ENCODE peak calls at places on chromosomes 13 and 19, in four cellular contexts. One of them, this sample, is unnamed.

GRCh38 chr19:52946322-52947310 is 16.1 kb downstream of the ZNF816 start:
- DNase-seq in pancreas: no peak
- DNase-seq in retinal pigment epithelial cell: no peak
- DNase-seq in fibroblast of the aortic adventitia: no peak
- DNase-seq in this sample: peak

GRCh38 chr13:84940801-84941200 is 858.4 kb downstream of the SLITRK6 start:
- DNase-seq in pancreas: no peak
- DNase-seq in retinal pigment epithelial cell: no peak
- DNase-seq in fibroblast of the aortic adventitia: no peak
- DNase-seq in this sample: no peak

GRCh38 chr13:108060111-108060510 is 155.2 kb downstream of the LIG4 start:
- DNase-seq in pancreas: no peak
- DNase-seq in retinal pigment epithelial cell: no peak
- DNase-seq in fibroblast of the aortic adventitia: no peak
- DNase-seq in this sample: no peak

GRCh38 chr13:93515267-93515666 is 288.7 kb downstream of the GPC6 start:
- DNase-seq in pancreas: no peak
- DNase-seq in retinal pigment epithelial cell: no peak
- DNase-seq in fibroblast of the aortic adventitia: no peak
- DNase-seq in this sample: no peak

GRCh38 chr19:5035817-5036732 is 67.2 kb downstream of the KDM4B start:
- DNase-seq in pancreas: no peak
- DNase-seq in retinal pigment epithelial cell: no peak
- DNase-seq in fibroblast of the aortic adventitia: no peak
- DNase-seq in this sample: no peak

GRCh38 chr13:63855457-63856118 is 2439.9 kb upstream of the PCDH20 start:
- DNase-seq in pancreas: no peak
- DNase-seq in retinal pigment epithelial cell: no peak
- DNase-seq in fibroblast of the aortic adventitia: no peak
- DNase-seq in this sample: no peak

GRCh38 chr19:54211214-54211613 is 10.6 kb downstream of the RPS9 start:
- DNase-seq in pancreas: no peak
- DNase-seq in retinal pigment epithelial cell: no peak
- DNase-seq in fibroblast of the aortic adventitia: no peak
- DNase-seq in this sample: no peak

GRCh38 chr13:114067381-114067885 is 65.0 kb downstream of the RASA3 start:
- DNase-seq in pancreas: peak
- DNase-seq in retinal pigment epithelial cell: no peak
- DNase-seq in fibroblast of the aortic adventitia: peak
- DNase-seq in this sample: peak

GRCh38 chr19:38321646-38322323 is 2.1 kb downstream of the KCNK6 start:
- DNase-seq in pancreas: no peak
- DNase-seq in retinal pigment epithelial cell: no peak
- DNase-seq in fibroblast of the aortic adventitia: peak
- DNase-seq in this sample: no peak

GRCh38 chr19:9165256-9165655 is 13.5 kb upstream of the OR7D2 start:
- DNase-seq in pancreas: no peak
- DNase-seq in retinal pigment epithelial cell: no peak
- DNase-seq in fibroblast of the aortic adventitia: no peak
- DNase-seq in this sample: peak

GRCh38 chr13:70502944-70503343 is 394.7 kb upstream of the KLHL1 start:
- DNase-seq in pancreas: no peak
- DNase-seq in retinal pigment epithelial cell: no peak
- DNase-seq in fibroblast of the aortic adventitia: no peak
- DNase-seq in this sample: no peak

GRCh38 chr13:52851153-52851962 is 2.9 kb upstream of the PCDH8 start:
- DNase-seq in pancreas: peak
- DNase-seq in retinal pigment epithelial cell: no peak
- DNase-seq in fibroblast of the aortic adventitia: peak
- DNase-seq in this sample: peak

GRCh38 chr19:13116282-13117175 is at the start of gene TRMT1:
- DNase-seq in pancreas: peak
- DNase-seq in retinal pigment epithelial cell: peak
- DNase-seq in fibroblast of the aortic adventitia: peak
- DNase-seq in this sample: peak

GRCh38 chr19:13117176-13117771 is 734 bp upstream of the TRMT1 start:
- DNase-seq in pancreas: no peak
- DNase-seq in retinal pigment epithelial cell: no peak
- DNase-seq in fibroblast of the aortic adventitia: no peak
- DNase-seq in this sample: no peak

GRCh38 chr19:13117772-13118423 is at the start of gene NACC1:
- DNase-seq in pancreas: peak
- DNase-seq in retinal pigment epithelial cell: peak
- DNase-seq in fibroblast of the aortic adventitia: peak
- DNase-seq in this sample: peak

GRCh38 chr19:13118424-13119193 is 545 bp downstream of the NACC1 start:
- DNase-seq in pancreas: peak
- DNase-seq in retinal pigment epithelial cell: no peak
- DNase-seq in fibroblast of the aortic adventitia: no peak
- DNase-seq in this sample: no peak

GRCh38 chr19:13115936-13116281 is 631 bp downstream of the TRMT1 start:
- DNase-seq in pancreas: no peak
- DNase-seq in retinal pigment epithelial cell: no peak
- DNase-seq in fibroblast of the aortic adventitia: no peak
- DNase-seq in this sample: peak
- H3K4me3 ChIP-seq in pancreas: peak
- H3K4me3 ChIP-seq in retinal pigment epithelial cell: peak
- H3K4me3 ChIP-seq in fibroblast of the aortic adventitia: peak
- H3K4me3 ChIP-seq in this sample: peak

DNA sequence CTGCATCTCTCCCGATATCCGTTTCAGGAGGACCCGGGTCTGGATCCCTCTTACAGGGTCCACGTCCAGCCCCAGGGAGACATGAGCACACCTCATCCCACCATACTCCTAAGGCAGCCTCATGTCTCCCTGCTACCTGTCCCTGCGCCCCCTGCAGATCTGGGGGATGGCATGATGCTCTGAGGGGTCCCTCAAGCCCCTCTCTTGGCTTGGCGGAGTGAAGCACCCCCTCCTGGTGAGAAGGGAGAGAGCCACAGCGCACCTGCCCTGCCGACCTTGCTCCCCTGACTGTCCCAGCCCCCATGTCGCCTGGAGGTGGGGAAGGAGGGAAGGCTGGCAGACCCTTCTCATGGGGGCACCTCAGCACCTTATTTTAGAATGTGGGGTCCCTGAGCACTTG is 21.5 kb upstream of the ARHGEF7 start:
- DNase-seq in pancreas: no peak
- DNase-seq in retinal pigment epithelial cell: no peak
- DNase-seq in fibroblast of the aortic adventitia: no peak
- DNase-seq in this sample: no peak
- TF ChIP-seq CTCF in pancreas: no peak
- TF ChIP-seq CTCF in retinal pigment epithelial cell: no peak
- TF ChIP-seq CTCF in fibroblast of the aortic adventitia: no peak
- TF ChIP-seq CTCF in this sample: no peak

GRCh38 chr19:18041054-18041453 is 33.1 kb downstream of the ARRDC2 start:
- DNase-seq in pancreas: no peak
- DNase-seq in retinal pigment epithelial cell: no peak
- DNase-seq in fibroblast of the aortic adventitia: no peak
- DNase-seq in this sample: no peak

GRCh38 chr19:18049390-18049789 is 37.3 kb downstream of the IL12RB1 start:
- DNase-seq in pancreas: peak
- DNase-seq in retinal pigment epithelial cell: peak
- DNase-seq in fibroblast of the aortic adventitia: peak
- DNase-seq in this sample: peak

GRCh38 chr19:18044825-18045304 is 36.9 kb downstream of the ARRDC2 start:
- DNase-seq in pancreas: peak
- DNase-seq in retinal pigment epithelial cell: no peak
- DNase-seq in fibroblast of the aortic adventitia: peak
- DNase-seq in this sample: peak

GRCh38 chr19:18046066-18046718 is 38.2 kb downstream of the ARRDC2 start:
- DNase-seq in pancreas: no peak
- DNase-seq in retinal pigment epithelial cell: peak
- DNase-seq in fibroblast of the aortic adventitia: peak
- DNase-seq in this sample: peak

GRCh38 chr19:18045307-18046013 is 37.5 kb downstream of the ARRDC2 start:
- DNase-seq in pancreas: no peak
- DNase-seq in retinal pigment epithelial cell: no peak
- DNase-seq in fibroblast of the aortic adventitia: no peak
- DNase-seq in this sample: no peak
- H3K4me3 ChIP-seq in pancreas: no peak
- H3K4me3 ChIP-seq in retinal pigment epithelial cell: no peak
- H3K4me3 ChIP-seq in fibroblast of the aortic adventitia: peak
- H3K4me3 ChIP-seq in this sample: peak

GRCh38 chr19:33132425-33132824 is 511 bp downstream of the WDR88 start:
- DNase-seq in pancreas: no peak
- DNase-seq in retinal pigment epithelial cell: no peak
- DNase-seq in fibroblast of the aortic adventitia: no peak
- DNase-seq in this sample: no peak
- TF ChIP-seq CTCF in pancreas: no peak
- TF ChIP-seq CTCF in retinal pigment epithelial cell: peak
- TF ChIP-seq CTCF in fibroblast of the aortic adventitia: peak
- TF ChIP-seq CTCF in this sample: peak

DNA sequence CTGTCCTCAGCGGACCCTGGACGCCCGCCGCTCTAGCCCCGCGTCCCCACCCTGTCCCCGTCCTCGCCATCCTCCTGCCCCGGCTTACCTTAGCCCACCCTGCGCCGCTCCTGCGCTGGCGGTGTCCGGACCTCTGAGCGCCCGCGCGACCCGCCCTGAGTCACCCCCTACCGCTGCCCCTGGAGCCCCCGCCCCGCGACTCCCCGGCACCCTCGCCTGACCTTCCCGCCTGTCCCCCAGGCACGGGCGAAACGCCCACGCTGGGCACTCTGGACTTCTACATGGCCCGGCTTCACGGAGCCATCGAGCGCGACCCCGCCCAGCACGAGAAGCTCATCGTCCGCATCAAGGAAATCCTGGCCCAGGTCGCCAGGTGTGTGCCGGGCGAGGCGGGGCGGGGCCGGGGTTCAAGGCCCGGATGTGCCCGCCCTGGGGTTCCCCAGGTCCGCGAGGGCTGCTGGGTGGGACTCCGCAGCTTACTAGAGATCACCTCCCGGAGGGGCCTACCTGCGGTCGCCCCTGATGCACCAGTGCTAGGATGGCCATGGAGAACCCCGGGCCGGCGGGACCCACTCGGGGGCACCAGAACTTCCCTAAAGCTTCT is 5.1 kb downstream of the HMG20B start:
- DNase-seq in pancreas: no peak
- DNase-seq in retinal pigment epithelial cell: no peak
- DNase-seq in fibroblast of the aortic adventitia: no peak
- DNase-seq in this sample: no peak
- H3K4me3 ChIP-seq in pancreas: no peak
- H3K4me3 ChIP-seq in retinal pigment epithelial cell: no peak
- H3K4me3 ChIP-seq in fibroblast of the aortic adventitia: no peak
- H3K4me3 ChIP-seq in this sample: no peak

GRCh38 chr19:47821460-47822020 is at the start of gene CRX:
- DNase-seq in pancreas: no peak
- DNase-seq in retinal pigment epithelial cell: no peak
- DNase-seq in fibroblast of the aortic adventitia: no peak
- DNase-seq in this sample: no peak

GRCh38 chr19:47826800-47827199 is 5.1 kb downstream of the CRX start:
- DNase-seq in pancreas: no peak
- DNase-seq in retinal pigment epithelial cell: no peak
- DNase-seq in fibroblast of the aortic adventitia: no peak
- DNase-seq in this sample: no peak

GRCh38 chr19:47820410-47820809 is 1.3 kb upstream of the CRX start:
- DNase-seq in pancreas: no peak
- DNase-seq in retinal pigment epithelial cell: no peak
- DNase-seq in fibroblast of the aortic adventitia: no peak
- DNase-seq in this sample: no peak

GRCh38 chr19:47819841-47820244 is 1.9 kb upstream of the CRX start:
- DNase-seq in pancreas: no peak
- DNase-seq in retinal pigment epithelial cell: peak
- DNase-seq in fibroblast of the aortic adventitia: no peak
- DNase-seq in this sample: no peak

GRCh38 chr19:47824396-47824795 is 2.7 kb downstream of the CRX start:
- DNase-seq in pancreas: no peak
- DNase-seq in retinal pigment epithelial cell: no peak
- DNase-seq in fibroblast of the aortic adventitia: no peak
- DNase-seq in this sample: no peak
- TF ChIP-seq CTCF in pancreas: no peak
- TF ChIP-seq CTCF in retinal pigment epithelial cell: no peak
- TF ChIP-seq CTCF in fibroblast of the aortic adventitia: no peak
- TF ChIP-seq CTCF in this sample: no peak

GRCh38 chr13:34750078-34750703 is 191.9 kb upstream of the NBEA start:
- DNase-seq in pancreas: peak
- DNase-seq in retinal pigment epithelial cell: no peak
- DNase-seq in fibroblast of the aortic adventitia: no peak
- DNase-seq in this sample: no peak
- H3K4me3 ChIP-seq in pancreas: no peak
- H3K4me3 ChIP-seq in retinal pigment epithelial cell: peak
- H3K4me3 ChIP-seq in fibroblast of the aortic adventitia: peak
- H3K4me3 ChIP-seq in this sample: peak

DNA sequence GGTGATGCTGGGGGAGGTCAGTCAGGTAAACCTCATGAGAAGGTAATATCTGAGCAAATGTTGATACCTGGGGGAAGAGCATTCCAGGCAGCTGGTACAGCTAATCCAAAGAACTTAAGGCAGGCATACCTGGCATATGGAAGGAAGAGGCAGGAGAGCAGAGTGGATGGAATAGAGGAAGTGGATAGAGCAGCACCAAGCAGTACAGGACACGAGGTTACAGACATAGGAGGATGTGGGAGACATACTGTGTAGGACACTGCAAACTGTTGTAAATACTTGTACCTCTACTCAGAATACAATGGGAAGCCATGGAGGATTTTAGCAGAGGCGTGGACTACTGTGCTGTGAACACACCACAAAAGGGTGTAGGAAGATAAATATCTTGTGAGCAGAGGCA is 238.2 kb downstream of the VWA8 start:
- DNase-seq in pancreas: no peak
- DNase-seq in retinal pigment epithelial cell: no peak
- DNase-seq in fibroblast of the aortic adventitia: no peak
- DNase-seq in this sample: no peak
- TF ChIP-seq CTCF in pancreas: no peak
- TF ChIP-seq CTCF in retinal pigment epithelial cell: no peak
- TF ChIP-seq CTCF in fibroblast of the aortic adventitia: no peak
- TF ChIP-seq CTCF in this sample: no peak

GRCh38 chr13:75870397-75870801 is 234.3 kb downstream of the LMO7 start:
- DNase-seq in pancreas: no peak
- DNase-seq in retinal pigment epithelial cell: no peak
- DNase-seq in fibroblast of the aortic adventitia: peak
- DNase-seq in this sample: peak
- H3K4me3 ChIP-seq in pancreas: no peak
- H3K4me3 ChIP-seq in retinal pigment epithelial cell: peak
- H3K4me3 ChIP-seq in fibroblast of the aortic adventitia: peak
- H3K4me3 ChIP-seq in this sample: peak

GRCh38 chr19:41298327-41298964 is 11.5 kb upstream of the CCDC97 start:
- DNase-seq in pancreas: peak
- DNase-seq in retinal pigment epithelial cell: peak
- DNase-seq in fibroblast of the aortic adventitia: peak
- DNase-seq in this sample: peak

GRCh38 chr19:41299755-41300089 is 10.2 kb upstream of the CCDC97 start:
- DNase-seq in pancreas: no peak
- DNase-seq in retinal pigment epithelial cell: peak
- DNase-seq in fibroblast of the aortic adventitia: peak
- DNase-seq in this sample: peak

GRCh38 chr19:41296323-41296935 is 13.5 kb upstream of the CCDC97 start:
- DNase-seq in pancreas: no peak
- DNase-seq in retinal pigment epithelial cell: no peak
- DNase-seq in fibroblast of the aortic adventitia: no peak
- DNase-seq in this sample: no peak

GRCh38 chr19:41299046-41299754 is 10.8 kb upstream of the CCDC97 start:
- DNase-seq in pancreas: no peak
- DNase-seq in retinal pigment epithelial cell: no peak
- DNase-seq in fibroblast of the aortic adventitia: peak
- DNase-seq in this sample: no peak

GRCh38 chr19:41297628-41298326 is 12.2 kb upstream of the CCDC97 start:
- DNase-seq in pancreas: no peak
- DNase-seq in retinal pigment epithelial cell: no peak
- DNase-seq in fibroblast of the aortic adventitia: no peak
- DNase-seq in this sample: no peak
- TF ChIP-seq CTCF in pancreas: no peak
- TF ChIP-seq CTCF in retinal pigment epithelial cell: no peak
- TF ChIP-seq CTCF in fibroblast of the aortic adventitia: no peak
- TF ChIP-seq CTCF in this sample: no peak

This sample was measured in foreskin fibroblast.